ENCODE peak calls at places on chromosomes 11 and 22, in seven cellular contexts. K, M, C, Z, D, R and P are unnamed samples.

GRCh38 chr22:44338906-44339305 is 26.2 kb upstream of the SHISAL1 start:
- DNase-seq in Z (no peak), D (no peak), K (no peak), M (no peak), R (no peak), C (no peak), P (no peak)

GRCh38 chr11:86459682-86460460 is 85.2 kb downstream of the CCDC81 start:
- DNase-seq in D (peak; percentile 81), K (peak; percentile 95), Z (peak; percentile 71), M (peak; percentile 44), R (no peak), C (peak; percentile 45), P (no peak)

GRCh38 chr11:91837649-91838330 is 386.8 kb upstream of the FAT3 start:
- DNase-seq in R (no peak), Z (no peak), C (no peak), M (no peak), D (no peak), K (no peak), P (no peak)

GRCh38 chr11:83007909-83008580 is 63.7 kb downstream of the RAB30 start:
- DNase-seq in M (no peak), R (peak; percentile 17), C (no peak), Z (no peak), K (peak; percentile 37), D (no peak), P (peak; percentile 23)

GRCh38 chr11:44568706-44569473 is 3.4 kb downstream of the CD82 start:
- DNase-seq in R (no peak), M (peak; percentile 59), K (peak; percentile 82), C (no peak), D (peak; percentile 95), Z (peak; percentile 52), P (no peak)

GRCh38 chr22:38924197-38924952 is 33.0 kb upstream of the APOBEC3A start:
- DNase-seq in D (peak; percentile 79), K (peak; percentile 98), Z (peak; percentile 68), M (peak; percentile 67), C (no peak), R (no peak), P (no peak)

GRCh38 chr11:69682221-69682620 is 7.1 kb upstream of the LTO1 start:
- DNase-seq in R (no peak), D (no peak), Z (no peak), C (no peak), K (no peak), M (no peak), P (no peak)

GRCh38 chr11:66157182-66157864 is 87.3 kb downstream of the PACS1 start:
- DNase-seq in C (no peak), Z (no peak), M (no peak), D (peak; percentile 18), K (peak; percentile 16), R (no peak), P (no peak)

GRCh38 chr11:46003647-46004046 is 81.2 kb downstream of the LARGE2 start:
- DNase-seq in M (no peak), K (peak; percentile 66), D (no peak), C (no peak), Z (no peak), R (no peak), P (no peak)

GRCh38 chr11:114610984-114611944 is 15.7 kb upstream of the NXPE4 start:
- DNase-seq in C (no peak), D (peak; percentile 1), K (peak; percentile 8), Z (no peak), M (no peak), R (no peak), P (no peak)

GRCh38 chr11:95284057-95285052 is 53.4 kb upstream of the SESN3 start:
- DNase-seq in R (no peak), K (no peak), D (peak; percentile 77), M (no peak), Z (no peak), C (no peak), P (no peak)

GRCh38 chr11:28343304-28344233 is 235.4 kb downstream of the METTL15 start:
- DNase-seq in C (no peak), M (no peak), Z (peak; percentile 50), K (peak; percentile 83), D (peak; percentile 71), R (no peak), P (no peak)

GRCh38 chr11:77191823-77192495 is 63.9 kb downstream of the MYO7A start:
- DNase-seq in K (peak; percentile 9), Z (peak; percentile 5), R (peak; percentile 94), C (peak; percentile 97), M (no peak), D (peak; percentile 91), P (peak; percentile 82)

GRCh38 chr22:37242395-37242918 is 1.6 kb downstream of the RAC2 start:
- DNase-seq in D (peak; percentile 64), Z (no peak), K (no peak), R (no peak), C (no peak), M (no peak), P (no peak)

GRCh38 chr11:295351-296205 is 3.7 kb downstream of the IFITM5 start:
- DNase-seq in R (peak; percentile 8), M (no peak), C (no peak), K (no peak), D (no peak), Z (no peak), P (no peak)

DNA sequence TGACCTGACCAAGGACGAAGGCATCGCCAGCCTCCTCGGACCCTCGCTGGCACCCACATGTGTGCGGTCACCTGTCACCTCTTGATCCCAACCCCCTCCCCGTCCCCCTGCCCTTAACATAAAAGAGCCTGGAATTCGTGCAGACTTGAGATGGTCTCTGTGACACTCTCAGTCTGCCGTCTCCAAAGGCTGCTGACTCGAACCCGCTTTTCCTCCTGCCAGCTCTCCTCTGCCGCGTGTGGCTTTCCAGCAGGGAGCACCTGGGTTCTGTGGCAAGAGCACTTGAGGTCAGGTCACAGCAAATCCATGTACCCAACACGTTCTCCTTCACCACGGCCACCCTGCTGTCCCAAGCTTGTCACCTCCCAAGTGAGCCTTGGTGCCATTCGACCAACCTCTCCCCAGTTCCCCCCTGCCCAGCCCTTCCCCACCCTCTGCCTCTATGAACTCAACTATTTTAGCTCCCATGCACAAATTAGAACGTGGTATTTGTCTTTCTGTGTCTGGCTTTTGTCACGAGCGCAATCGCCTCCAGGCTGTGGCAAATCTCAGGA is 207.6 kb downstream of the BRD1 start:
- DNase-seq in D (no peak), Z (no peak), M (no peak), R (peak; percentile 6), K (no peak), C (no peak), P (no peak)
- TF ChIP-seq CTCF in D (no peak), Z (no peak), M (no peak), R (no peak), K (no peak), C (no peak), P (no peak)

DNA sequence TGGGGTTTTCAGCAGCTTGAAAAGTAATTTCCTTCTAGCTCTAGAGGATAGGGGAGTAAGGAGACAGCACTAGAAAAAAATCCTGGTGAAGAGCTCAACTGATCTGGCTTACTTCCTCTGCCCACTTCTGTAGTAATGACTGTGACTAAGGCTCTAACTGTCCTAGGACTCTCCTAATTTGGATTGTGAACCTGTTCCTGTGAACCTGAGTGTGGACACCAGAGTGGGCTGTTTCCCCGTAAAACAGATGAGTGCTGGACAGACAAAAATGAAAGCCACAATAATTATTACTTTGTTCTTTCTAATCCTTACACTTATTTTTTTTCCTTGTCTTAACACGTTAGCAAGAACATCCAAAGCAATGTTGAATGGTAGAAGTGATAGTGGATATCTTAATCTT is 154.1 kb downstream of the AASDHPPT start:
- DNase-seq in M (no peak), C (no peak), R (no peak), Z (peak; percentile 55), K (peak; percentile 55), D (no peak), P (no peak)
- TF ChIP-seq CTCF in M (no peak), C (peak; percentile 13), R (no peak), Z (peak; percentile 50), K (peak; percentile 51), D (peak; percentile 6), P (no peak)

GRCh38 chr22:22059476-22060002 is 77.0 kb upstream of the TOP3B start:
- DNase-seq in Z (no peak), D (no peak), C (no peak), R (no peak), K (no peak), M (no peak), P (no peak)

GRCh38 chr22:22058649-22059475 is 76.3 kb upstream of the TOP3B start:
- DNase-seq in M (no peak), R (no peak), K (no peak), D (no peak), Z (no peak), C (no peak), P (no peak)

GRCh38 chr22:22060200-22061084 is 77.9 kb upstream of the TOP3B start:
- DNase-seq in K (peak; percentile 44), M (peak; percentile 53), Z (no peak), D (peak; percentile 70), C (peak; percentile 86), R (peak; percentile 93), P (peak; percentile 86)

GRCh38 chr22:22062306-22062793 is 79.8 kb upstream of the TOP3B start:
- DNase-seq in M (no peak), Z (no peak), D (no peak), R (no peak), K (no peak), C (no peak), P (no peak)

DNA sequence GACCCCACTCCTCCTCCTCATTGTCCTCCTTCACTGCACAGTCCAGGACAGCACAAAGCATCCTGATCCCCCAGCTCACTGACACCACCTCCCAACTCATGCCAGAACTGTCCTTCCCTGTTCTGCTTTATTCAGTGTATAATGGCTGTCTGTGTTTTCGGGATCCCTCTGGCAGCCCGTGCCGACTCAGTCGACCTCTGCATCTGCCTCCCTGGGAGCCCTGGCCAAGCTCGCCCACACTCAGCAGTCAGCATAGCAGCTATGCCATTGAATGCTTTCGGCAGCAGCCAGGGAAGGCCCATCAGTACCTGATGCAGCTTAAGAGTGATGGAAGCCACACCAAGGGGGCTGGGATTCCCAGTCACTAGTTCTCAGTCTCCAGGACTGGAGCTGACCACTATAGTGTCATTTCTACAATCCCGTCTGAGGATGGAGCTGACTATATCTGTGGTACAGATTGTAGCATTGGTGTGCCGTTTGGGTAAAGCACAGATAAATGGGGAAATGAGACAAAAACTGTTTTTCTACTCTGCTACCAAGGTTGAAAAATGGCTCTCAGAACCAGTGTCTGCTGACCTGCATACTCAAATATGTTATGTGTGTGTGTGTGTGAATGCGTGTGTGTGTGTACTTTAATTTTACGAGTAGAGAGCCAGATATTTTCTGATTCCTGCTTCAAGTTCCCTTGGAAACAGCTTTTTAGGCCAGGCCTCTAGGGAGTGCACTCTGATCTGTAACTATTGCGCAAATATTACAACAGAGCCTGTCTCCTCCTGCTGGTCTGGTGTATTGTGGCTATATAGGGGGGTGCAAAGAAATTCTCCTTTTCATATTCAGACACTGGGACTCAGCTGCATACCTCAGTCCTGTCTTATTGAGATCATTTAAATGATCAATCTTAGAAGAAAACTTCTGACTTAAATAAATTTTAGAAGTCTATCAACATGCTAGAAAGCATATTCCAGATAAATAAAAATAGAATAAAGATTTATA is 78.8 kb upstream of the TOP3B start:
- DNase-seq in Z (no peak), M (peak; percentile 82), R (no peak), D (peak; percentile 45), K (peak; percentile 85), C (no peak), P (no peak)
- TF ChIP-seq CTCF in Z (no peak), M (peak; percentile 10), R (no peak), D (peak; percentile 35), K (peak; percentile 67), C (no peak), P (no peak)

DNA sequence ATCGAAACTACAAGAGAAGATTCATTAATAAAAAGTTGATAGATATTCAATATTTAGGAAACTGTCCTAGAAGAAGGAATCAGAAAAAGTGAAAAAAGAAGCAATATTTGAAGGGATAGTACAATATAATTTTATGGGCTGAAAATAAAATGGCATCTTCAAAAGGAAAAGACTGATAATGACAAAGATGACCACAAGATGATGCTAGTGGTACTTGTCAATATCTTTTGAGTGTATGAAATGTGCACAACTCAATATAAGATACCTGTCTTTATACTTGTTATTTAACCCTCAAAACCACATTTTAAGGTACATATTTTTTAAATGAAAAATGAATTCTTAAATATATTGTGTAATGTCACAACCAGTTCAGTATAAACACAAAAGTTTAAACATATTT is 1059.6 kb upstream of the RAG2 start:
- DNase-seq in D (peak; percentile 50), C (no peak), R (no peak), Z (peak; percentile 1), K (peak; percentile 36), M (no peak), P (no peak)
- TF ChIP-seq CTCF in D (peak; percentile 61), C (peak; percentile 63), R (no peak), Z (peak; percentile 13), K (peak; percentile 51), M (peak; percentile 16), P (peak; percentile 29)